ENCODE peak calls at places on chromosomes 7 and 10, in four cellular contexts. B is uterus, Y is D721Med, K is GM13977. T is an unnamed sample.

GRCh38 chr7:12685550-12685949 is 1.9 kb upstream of the ARL4A start:
- DNase-seq in B (no peak), Y (no peak), K (no peak), T (peak)

GRCh38 chr10:128263891-128264688 is 137.9 kb upstream of the MKI67 start:
- DNase-seq in B (peak), Y (no peak), K (peak), T (no peak)

GRCh38 chr7:30984359-30985107 is 20.8 kb downstream of the GHRHR start:
- DNase-seq in B (no peak), Y (no peak), K (no peak), T (peak)

GRCh38 chr10:93461124-93461806 is 20.9 kb downstream of the MYOF start:
- DNase-seq in B (peak), Y (no peak), K (no peak), T (no peak)

GRCh38 chr7:27994639-27995038 is 186.0 kb downstream of the JAZF1 start:
- DNase-seq in B (no peak), Y (no peak), K (no peak), T (no peak)

GRCh38 chr7:30281791-30282190 is 2.6 kb upstream of the ZNRF2 start:
- DNase-seq in B (no peak), Y (no peak), K (no peak), T (no peak)

GRCh38 chr10:23558361-23558799 is 119.5 kb downstream of the OTUD1 start:
- DNase-seq in B (no peak), Y (no peak), K (no peak), T (no peak)

GRCh38 chr10:130179640-130180039 is 43.4 kb downstream of the GLRX3 start:
- DNase-seq in B (no peak), Y (no peak), K (no peak), T (no peak)

GRCh38 chr7:92753614-92754013 is 82.8 kb downstream of the CDK6 start:
- DNase-seq in B (no peak), Y (no peak), K (no peak), T (no peak)

GRCh38 chr10:76388321-76388720 is 956.9 kb downstream of the LRMDA start:
- DNase-seq in B (no peak), Y (no peak), K (no peak), T (no peak)

GRCh38 chr10:131492211-131492610 is 180.7 kb upstream of the TCERG1L start:
- DNase-seq in B (no peak), Y (no peak), K (no peak), T (no peak)

GRCh38 chr7:158885624-158886023 is 29.3 kb downstream of the DYNC2I1 start:
- DNase-seq in B (no peak), Y (no peak), K (no peak), T (no peak)

GRCh38 chr7:1301812-1302310 is 69.2 kb downstream of the UNCX start:
- DNase-seq in B (no peak), Y (no peak), K (no peak), T (no peak)

GRCh38 chr10:91313-91712 is 42.2 kb upstream of the TUBB8 start:
- DNase-seq in B (no peak), Y (no peak), K (no peak), T (no peak)

GRCh38 chr7:37540917-37541316 is 92.3 kb upstream of the ELMO1 start:
- DNase-seq in B (no peak), Y (no peak), K (no peak), T (no peak)

GRCh38 chr10:133219782-133220181 is 10.2 kb upstream of the UTF1 start:
- DNase-seq in B (no peak), Y (no peak), K (no peak), T (no peak)

GRCh38 chr10:11699546-11700097 is 42.6 kb upstream of the ECHDC3 start:
- DNase-seq in B (no peak), Y (no peak), K (no peak), T (no peak)

GRCh38 chr10:83083866-83084265 is 1055.4 kb upstream of the GHITM start:
- DNase-seq in B (no peak), Y (no peak), K (no peak), T (no peak)

GRCh38 chr7:139203992-139204391 is 27.0 kb upstream of the UBN2 start:
- DNase-seq in B (no peak), Y (no peak), K (no peak), T (no peak)

GRCh38 chr10:102310356-102311024 is 65.2 kb downstream of the GBF1 start:
- DNase-seq in B (no peak), Y (no peak), K (no peak), T (no peak)

GRCh38 chr7:18552311-18552916 is 56.9 kb downstream of the HDAC9 start:
- DNase-seq in B (no peak), Y (no peak), K (no peak), T (no peak)

GRCh38 chr10:78417425-78418370 is 384.0 kb downstream of the RPS24 start:
- DNase-seq in B (no peak), Y (no peak), K (no peak), T (no peak)

GRCh38 chr10:69842020-69842419 is 40.3 kb downstream of the COL13A1 start:
- DNase-seq in B (no peak), Y (no peak), K (no peak), T (no peak)

GRCh38 chr10:29277296-29277695 is 11.6 kb upstream of the LYZL1 start:
- DNase-seq in B (no peak), Y (no peak), K (no peak), T (no peak)

GRCh38 chr7:132536646-132537395 is 39.4 kb downstream of the PLXNA4 start:
- DNase-seq in B (no peak), Y (no peak), K (no peak), T (no peak)

GRCh38 chr10:99941942-99942835 is 67.6 kb downstream of the DNMBP start:
- DNase-seq in B (no peak), Y (no peak), K (no peak), T (no peak)

GRCh38 chr10:93152136-93152535 is 78.4 kb downstream of the CYP26A1 start:
- DNase-seq in B (no peak), Y (no peak), K (no peak), T (no peak)

GRCh38 chr7:155647734-155648133 is 3.3 kb downstream of the RBM33 start:
- DNase-seq in B (no peak), Y (no peak), K (no peak), T (no peak)

GRCh38 chr7:23292623-23293022 is 6.5 kb upstream of the MALSU1 start:
- DNase-seq in B (no peak), Y (no peak), K (no peak), T (no peak)

GRCh38 chr7:23295401-23295697 is 3.8 kb upstream of the MALSU1 start:
- DNase-seq in B (no peak), Y (no peak), K (no peak), T (no peak)

GRCh38 chr7:23291957-23292560 is 7.1 kb upstream of the MALSU1 start:
- DNase-seq in B (no peak), Y (no peak), K (no peak), T (no peak)

GRCh38 chr7:23294549-23295400 is 4.4 kb upstream of the MALSU1 start:
- DNase-seq in B (no peak), Y (no peak), K (no peak), T (no peak)

GRCh38 chr7:23293500-23294073 is 5.6 kb upstream of the MALSU1 start:
- DNase-seq in B (no peak), Y (no peak), K (no peak), T (no peak)
- TF ChIP-seq CTCF in B (no peak), Y (no peak), K (no peak), T (no peak)

GRCh38 chr7:141071260-141071854 is 2.5 kb upstream of the TMEM178B start:
- DNase-seq in B (peak), Y (no peak), K (peak), T (no peak)
- TF ChIP-seq CTCF in B (no peak), Y (peak), K (peak), T (no peak)

GRCh38 chr7:71220210-71220695 is 88.3 kb downstream of the GALNT17 start:
- DNase-seq in B (no peak), Y (no peak), K (no peak), T (no peak)
- TF ChIP-seq CTCF in B (no peak), Y (no peak), K (no peak), T (peak)

DNA sequence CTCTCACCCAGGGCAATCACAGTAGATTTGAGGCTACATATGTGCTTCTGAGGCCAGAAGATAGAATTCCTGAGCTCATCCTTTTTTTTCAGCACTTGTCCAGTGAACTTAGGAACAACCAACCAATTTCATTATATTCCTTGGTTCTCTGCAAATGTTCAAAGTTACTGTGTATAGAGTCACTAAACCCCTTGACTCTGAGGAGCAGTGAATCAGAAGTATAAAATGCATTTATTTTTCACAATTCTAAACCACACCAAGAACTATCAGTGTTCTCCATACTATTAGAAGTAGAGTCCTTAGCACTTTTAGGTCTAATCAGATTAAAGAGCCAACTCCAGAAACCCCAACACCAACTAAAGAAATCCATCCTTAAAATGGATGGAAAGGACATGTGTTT is 19.6 kb upstream of the PAPSS2 start:
- DNase-seq in B (no peak), Y (no peak), K (no peak), T (no peak)
- TF ChIP-seq CTCF in B (no peak), Y (no peak), K (no peak), T (no peak)

GRCh38 chr7:105791926-105792325 is 84.5 kb downstream of the ATXN7L1 start:
- DNase-seq in B (no peak), Y (no peak), K (no peak), T (no peak)
- TF ChIP-seq CTCF in B (no peak), Y (no peak), K (no peak), T (no peak)

T was measured in thoracic aorta.